ENCODE peak calls at places on chromosome 13, in eight cellular contexts. One of them, this sample, is unnamed.

GRCh38 chr13:55999709-56000108 is 1141.0 kb upstream of the PRR20A start:
- DNase-seq in stimulated activated CD4-positive, alpha-beta T cell treated with anti-CD3 and anti-CD28 coated beads, Interleukin-2, amount 100 ng/mL, for 48 hours: no peak
- DNase-seq in psoas muscle: no peak
- DNase-seq in germinal center: no peak
- DNase-seq in mesenchymal stem cell: no peak
- DNase-seq in CD4-positive, alpha-beta memory T cell: no peak
- DNase-seq in AG08396: no peak
- DNase-seq in non-pigmented ciliary epithelial cell: no peak
- DNase-seq in this sample: no peak

GRCh38 chr13:84050551-84050950 is 168.3 kb upstream of the SLITRK1 start:
- DNase-seq in stimulated activated CD4-positive, alpha-beta T cell treated with anti-CD3 and anti-CD28 coated beads, Interleukin-2, amount 100 ng/mL, for 48 hours: no peak
- DNase-seq in psoas muscle: no peak
- DNase-seq in germinal center: no peak
- DNase-seq in mesenchymal stem cell: no peak
- DNase-seq in CD4-positive, alpha-beta memory T cell: no peak
- DNase-seq in AG08396: no peak
- DNase-seq in non-pigmented ciliary epithelial cell: no peak
- DNase-seq in this sample: no peak

GRCh38 chr13:74771964-74772363 is 637.8 kb upstream of the KLF12 start:
- DNase-seq in stimulated activated CD4-positive, alpha-beta T cell treated with anti-CD3 and anti-CD28 coated beads, Interleukin-2, amount 100 ng/mL, for 48 hours: no peak
- DNase-seq in psoas muscle: no peak
- DNase-seq in germinal center: no peak
- DNase-seq in mesenchymal stem cell: peak
- DNase-seq in CD4-positive, alpha-beta memory T cell: no peak
- DNase-seq in AG08396: peak
- DNase-seq in non-pigmented ciliary epithelial cell: peak
- DNase-seq in this sample: no peak

GRCh38 chr13:110137677-110138008 is 169.3 kb downstream of the COL4A1 start:
- DNase-seq in stimulated activated CD4-positive, alpha-beta T cell treated with anti-CD3 and anti-CD28 coated beads, Interleukin-2, amount 100 ng/mL, for 48 hours: peak
- DNase-seq in psoas muscle: peak
- DNase-seq in germinal center: no peak
- DNase-seq in mesenchymal stem cell: no peak
- DNase-seq in CD4-positive, alpha-beta memory T cell: no peak
- DNase-seq in AG08396: no peak
- DNase-seq in non-pigmented ciliary epithelial cell: no peak
- DNase-seq in this sample: peak

GRCh38 chr13:98435356-98435755 is 141.6 kb downstream of the STK24 start:
- DNase-seq in stimulated activated CD4-positive, alpha-beta T cell treated with anti-CD3 and anti-CD28 coated beads, Interleukin-2, amount 100 ng/mL, for 48 hours: no peak
- DNase-seq in psoas muscle: no peak
- DNase-seq in germinal center: no peak
- DNase-seq in mesenchymal stem cell: no peak
- DNase-seq in CD4-positive, alpha-beta memory T cell: no peak
- DNase-seq in AG08396: no peak
- DNase-seq in non-pigmented ciliary epithelial cell: no peak
- DNase-seq in this sample: no peak

GRCh38 chr13:110819203-110820014 is 95.5 kb downstream of the ANKRD10 start:
- DNase-seq in stimulated activated CD4-positive, alpha-beta T cell treated with anti-CD3 and anti-CD28 coated beads, Interleukin-2, amount 100 ng/mL, for 48 hours: peak
- DNase-seq in psoas muscle: peak
- DNase-seq in germinal center: peak
- DNase-seq in mesenchymal stem cell: peak
- DNase-seq in CD4-positive, alpha-beta memory T cell: peak
- DNase-seq in AG08396: peak
- DNase-seq in non-pigmented ciliary epithelial cell: peak
- DNase-seq in this sample: peak

GRCh38 chr13:49690133-49690989 is 925 bp downstream of the EBPL start:
- DNase-seq in stimulated activated CD4-positive, alpha-beta T cell treated with anti-CD3 and anti-CD28 coated beads, Interleukin-2, amount 100 ng/mL, for 48 hours: no peak
- DNase-seq in psoas muscle: no peak
- DNase-seq in germinal center: peak
- DNase-seq in mesenchymal stem cell: peak
- DNase-seq in CD4-positive, alpha-beta memory T cell: no peak
- DNase-seq in AG08396: peak
- DNase-seq in non-pigmented ciliary epithelial cell: no peak
- DNase-seq in this sample: no peak

GRCh38 chr13:75250526-75251183 is 231.3 kb downstream of the TBC1D4 start:
- DNase-seq in stimulated activated CD4-positive, alpha-beta T cell treated with anti-CD3 and anti-CD28 coated beads, Interleukin-2, amount 100 ng/mL, for 48 hours: no peak
- DNase-seq in psoas muscle: no peak
- DNase-seq in germinal center: no peak
- DNase-seq in mesenchymal stem cell: no peak
- DNase-seq in CD4-positive, alpha-beta memory T cell: no peak
- DNase-seq in AG08396: peak
- DNase-seq in non-pigmented ciliary epithelial cell: no peak
- DNase-seq in this sample: no peak

GRCh38 chr13:74443623-74444022 is 309.4 kb upstream of the KLF12 start:
- DNase-seq in stimulated activated CD4-positive, alpha-beta T cell treated with anti-CD3 and anti-CD28 coated beads, Interleukin-2, amount 100 ng/mL, for 48 hours: no peak
- DNase-seq in psoas muscle: no peak
- DNase-seq in germinal center: no peak
- DNase-seq in mesenchymal stem cell: peak
- DNase-seq in CD4-positive, alpha-beta memory T cell: no peak
- DNase-seq in AG08396: peak
- DNase-seq in non-pigmented ciliary epithelial cell: peak
- DNase-seq in this sample: no peak

GRCh38 chr13:32309812-32310706 is 5.1 kb downstream of the ZAR1L start:
- DNase-seq in stimulated activated CD4-positive, alpha-beta T cell treated with anti-CD3 and anti-CD28 coated beads, Interleukin-2, amount 100 ng/mL, for 48 hours: no peak
- DNase-seq in psoas muscle: no peak
- DNase-seq in germinal center: peak
- DNase-seq in mesenchymal stem cell: peak
- DNase-seq in CD4-positive, alpha-beta memory T cell: peak
- DNase-seq in AG08396: peak
- DNase-seq in non-pigmented ciliary epithelial cell: no peak
- DNase-seq in this sample: no peak

GRCh38 chr13:21025539-21025938 is 35.8 kb downstream of the LATS2 start:
- DNase-seq in stimulated activated CD4-positive, alpha-beta T cell treated with anti-CD3 and anti-CD28 coated beads, Interleukin-2, amount 100 ng/mL, for 48 hours: no peak
- DNase-seq in psoas muscle: no peak
- DNase-seq in germinal center: no peak
- DNase-seq in mesenchymal stem cell: no peak
- DNase-seq in CD4-positive, alpha-beta memory T cell: no peak
- DNase-seq in AG08396: no peak
- DNase-seq in non-pigmented ciliary epithelial cell: no peak
- DNase-seq in this sample: no peak